ENCODE peak calls at places on chromosomes 11 and 22, in six cellular contexts. H is IMR-90, M is lower leg skin, E is mesothelial cell of epicardium, V is BJ, C is brain microvascular endothelial cell. S is an unnamed sample.

GRCh38 chr11:69433741-69434140 is 47.7 kb upstream of the LINC01488 start:
- DNase-seq in C (no peak), H (no peak), E (no peak), M (no peak), V (no peak), S (peak)

GRCh38 chr11:97683733-97684132 is 1293.9 kb downstream of the JRKL start:
- DNase-seq in V (no peak), M (no peak), C (no peak), H (no peak), E (no peak), S (no peak)

GRCh38 chr22:19996694-19997384 is 19.8 kb downstream of the ARVCF start:
- DNase-seq in V (no peak), M (no peak), E (no peak), C (no peak), H (no peak), S (peak)

GRCh38 chr11:69497221-69497787 is 15.8 kb downstream of the LINC01488 start:
- DNase-seq in V (peak), M (no peak), E (peak), H (peak), C (peak), S (peak)

GRCh38 chr11:94325681-94326080 is 21.3 kb downstream of the IZUMO1R start:
- DNase-seq in M (no peak), E (no peak), C (peak), V (no peak), H (peak), S (no peak)

GRCh38 chr11:48034926-48035876 is 54.8 kb downstream of the PTPRJ start:
- DNase-seq in C (no peak), M (peak), E (no peak), V (no peak), H (no peak), S (no peak)

GRCh38 chr11:34174411-34175041 is 69.1 kb downstream of the NAT10 start:
- DNase-seq in C (peak), E (peak), V (no peak), H (peak), M (peak), S (no peak)

GRCh38 chr11:118340437-118340836 is 2.1 kb downstream of the CD3D start:
- DNase-seq in M (no peak), C (no peak), V (no peak), E (no peak), H (no peak), S (no peak)

GRCh38 chr11:17822021-17822781 is 87.6 kb downstream of the KCNC1 start:
- DNase-seq in M (no peak), E (no peak), C (peak), V (no peak), H (peak), S (no peak)

GRCh38 chr11:12390687-12391110 is 13.3 kb downstream of the PARVA start:
- DNase-seq in C (no peak), E (no peak), M (no peak), V (no peak), H (no peak), S (no peak)

DNA sequence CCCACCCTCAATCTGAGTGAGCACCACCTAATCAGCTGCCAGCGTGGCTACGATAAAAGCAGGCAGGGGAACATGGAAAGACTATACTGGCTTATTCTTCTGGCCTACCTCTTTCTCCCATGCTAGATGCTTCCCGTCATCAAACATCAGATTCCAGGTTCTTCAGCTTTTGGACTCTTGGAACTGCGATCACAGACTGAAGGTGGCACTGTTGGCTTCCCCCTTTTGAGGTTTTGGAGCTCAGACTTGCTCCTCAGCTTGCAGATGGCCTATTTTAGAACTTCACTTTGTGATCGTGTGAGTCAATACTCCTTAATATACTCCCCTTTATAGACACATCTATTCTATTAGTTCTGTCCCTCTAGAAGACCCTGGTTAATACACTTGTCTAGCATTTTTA is 543.7 kb upstream of the RAG2 start:
- DNase-seq in M (no peak), H (no peak), E (no peak), V (no peak), C (no peak), S (no peak)
- TF ChIP-seq CTCF in M (no peak), H (no peak), E (no peak), V (no peak), C (no peak), S (no peak)

GRCh38 chr11:92136792-92137191 is 87.8 kb upstream of the FAT3 start:
- DNase-seq in V (no peak), H (no peak), E (no peak), C (no peak), M (no peak), S (no peak)
- TF ChIP-seq CTCF in V (no peak), H (no peak), E (no peak), C (peak), M (no peak), S (no peak)

GRCh38 chr11:102287963-102288744 is 29.1 kb upstream of the BIRC3 start:
- DNase-seq in E (no peak), H (peak), M (no peak), V (no peak), C (peak), S (no peak)
- TF ChIP-seq CTCF in E (peak), H (peak), M (no peak), V (peak), C (peak), S (peak)

GRCh38 chr11:8794126-8794525 is 111.5 kb downstream of the RPL27A start:
- DNase-seq in M (no peak), C (no peak), H (no peak), V (no peak), E (no peak), S (no peak)

GRCh38 chr11:8794677-8795103 is 112.1 kb downstream of the RPL27A start:
- DNase-seq in C (no peak), V (no peak), M (no peak), E (no peak), H (no peak), S (no peak)

GRCh38 chr11:8793114-8793777 is 110.7 kb downstream of the RPL27A start:
- DNase-seq in C (no peak), M (no peak), V (no peak), H (peak), E (no peak), S (no peak)

GRCh38 chr11:8790964-8791363 is 108.4 kb downstream of the RPL27A start:
- DNase-seq in H (no peak), V (no peak), M (no peak), E (no peak), C (no peak), S (no peak)

DNA sequence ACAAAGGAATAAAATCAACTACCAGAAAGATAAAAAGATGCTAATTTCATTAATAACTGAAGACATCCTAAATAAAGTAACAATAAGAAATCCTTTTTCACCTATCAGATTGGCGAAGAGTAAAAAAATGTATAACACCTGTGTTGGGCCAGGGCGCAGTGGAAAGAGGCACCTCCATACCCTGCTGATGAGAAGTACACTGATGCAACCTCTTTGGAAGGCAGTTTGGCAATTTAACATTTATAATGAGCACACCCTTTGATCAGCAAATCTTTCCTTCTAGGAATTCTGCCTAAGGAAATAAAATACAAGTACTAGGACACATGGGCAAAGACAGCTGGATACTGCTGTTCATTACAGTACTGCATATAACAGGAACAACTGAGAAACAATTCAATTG is 110.0 kb downstream of the RPL27A start:
- DNase-seq in V (no peak), M (no peak), E (no peak), H (no peak), C (no peak), S (no peak)
- TF ChIP-seq CTCF in V (no peak), M (no peak), E (no peak), H (no peak), C (no peak), S (no peak)

S was measured in chondrocyte.